ENCODE peak calls at places on chromosomes 3 and 15, in seven cellular contexts. S is KG1; T is GM20000; U is activated T-cell treated with anti-CD3 and anti-CD28 coated beads for 1 hour; Y is HS-5; J is NCI-H2227 treated with DMSO at 0.1 percent for 48 hours; B is stimulated activated CD8-positive, alpha-beta memory T cell treated with anti-CD3 and anti-CD28 coated beads, Interleukin-7, amount 100 ng/mL, for 1 hour. Q is an unnamed sample.

GRCh38 chr15:63198752-63199250 is 9.4 kb downstream of the RAB8B start:
- DNase-seq in S (no peak), Y (no peak), U (no peak), T (no peak), J (no peak), B (no peak), Q (no peak)

GRCh38 chr3:76367281-76367680 is 581.9 kb upstream of the ZNF717 start:
- DNase-seq in U (no peak), B (no peak), S (no peak), T (no peak), J (no peak), Y (peak; percentile 57), Q (no peak)

GRCh38 chr15:31277335-31278055 is 49.1 kb upstream of the KLF13 start:
- DNase-seq in S (no peak), U (no peak), B (no peak), J (no peak), Y (no peak), T (no peak), Q (no peak)

GRCh38 chr15:68365140-68365745 is 66.7 kb downstream of the ITGA11 start:
- DNase-seq in B (no peak), T (no peak), S (no peak), U (no peak), J (no peak), Y (no peak), Q (no peak)

GRCh38 chr15:41018534-41018933 is 65.3 kb downstream of the CHAC1 start:
- DNase-seq in Y (no peak), S (no peak), U (no peak), J (no peak), B (no peak), T (no peak), Q (no peak)

GRCh38 chr3:110711851-110712396 is 359.7 kb upstream of the NECTIN3 start:
- DNase-seq in U (no peak), T (no peak), B (no peak), Y (no peak), S (no peak), J (no peak), Q (no peak)

GRCh38 chr3:33299395-33300081 is 22.3 kb downstream of the FBXL2 start:
- DNase-seq in J (no peak), T (no peak), S (no peak), U (no peak), Y (peak; percentile 83), B (no peak), Q (no peak)

GRCh38 chr3:120440001-120440703 is 10.6 kb downstream of the FSTL1 start:
- DNase-seq in B (no peak), T (no peak), J (no peak), Y (no peak), U (no peak), S (no peak), Q (no peak)

GRCh38 chr3:134197681-134198261 is 52.9 kb downstream of the RYK start:
- DNase-seq in U (no peak), Y (peak; percentile 41), T (peak; percentile 55), B (no peak), J (peak; percentile 20), S (no peak), Q (peak; percentile 43)

GRCh38 chr3:112056451-112056929 is 22.0 kb downstream of the TMPRSS7 start:
- DNase-seq in B (no peak), S (no peak), T (no peak), J (no peak), Y (peak; percentile 60), U (no peak), Q (peak; percentile 11)

GRCh38 chr15:91268510-91268909 is 168.5 kb downstream of the SV2B start:
- DNase-seq in S (no peak), B (no peak), T (no peak), Y (no peak), J (no peak), U (no peak), Q (no peak)

GRCh38 chr3:168914662-168915061 is 748.9 kb downstream of the MECOM start:
- DNase-seq in T (no peak), J (no peak), Y (peak; percentile 18), U (no peak), S (no peak), B (no peak), Q (no peak)

GRCh38 chr3:27616031-27616430 is 106.1 kb downstream of the EOMES start:
- DNase-seq in S (no peak), U (no peak), B (no peak), T (no peak), J (no peak), Y (no peak), Q (no peak)

GRCh38 chr15:90201150-90201943 is at the start of gene SEMA4B:
- DNase-seq in T (peak; percentile 97), J (peak; percentile 25), S (peak; percentile 47), U (peak; percentile 68), Y (no peak), B (peak; percentile 41), Q (no peak)

GRCh38 chr15:69991493-69991892 is 106.2 kb downstream of the TLE3 start:
- DNase-seq in S (no peak), Y (no peak), T (no peak), U (no peak), B (no peak), J (no peak), Q (no peak)

GRCh38 chr15:85500729-85501128 is 120.3 kb downstream of the AKAP13 start:
- DNase-seq in U (no peak), S (no peak), T (no peak), J (no peak), Y (no peak), B (no peak), Q (no peak)

GRCh38 chr3:5239602-5240001 is 52.1 kb downstream of the EDEM1 start:
- DNase-seq in U (no peak), Y (no peak), B (no peak), J (no peak), T (no peak), S (no peak), Q (no peak)

GRCh38 chr3:127986803-127987202 is 65.4 kb upstream of the SEC61A1 start:
- DNase-seq in S (no peak), T (no peak), B (no peak), Y (no peak), U (no peak), J (no peak), Q (no peak)

GRCh38 chr3:178802993-178803693 is 266.9 kb downstream of the KCNMB2 start:
- DNase-seq in B (no peak), T (no peak), U (no peak), J (no peak), S (no peak), Y (peak; percentile 5), Q (no peak)

GRCh38 chr15:49814709-49815108 is 193.9 kb downstream of the DTWD1 start:
- DNase-seq in U (no peak), S (no peak), B (no peak), T (no peak), Y (no peak), J (no peak), Q (no peak)

GRCh38 chr15:94743668-94744067 is 512.3 kb downstream of the MCTP2 start:
- DNase-seq in J (no peak), T (no peak), S (no peak), Y (no peak), U (no peak), B (no peak), Q (no peak)

GRCh38 chr3:58994746-58995330 is 55.0 kb downstream of the CFAP20DC start:
- DNase-seq in B (no peak), U (no peak), Y (no peak), S (no peak), J (peak; percentile 48), T (peak; percentile 53), Q (peak; percentile 53)

GRCh38 chr3:14145670-14146380 is 21.0 kb downstream of the TMEM43 start:
- DNase-seq in B (no peak), J (no peak), T (no peak), Y (no peak), S (no peak), U (no peak), Q (no peak)